ENCODE peak calls at places on chromosome 20, in five cellular contexts. One of them, this sample, is unnamed.

GRCh38 chr20:32737371-32738223 is 5.7 kb downstream of the COMMD7 start:
- DNase-seq in NCI-H1105: no peak
- DNase-seq in activated CD4-positive, alpha-beta T cell treated with anti-CD3 and anti-CD28 coated beads for 24 hours: no peak
- DNase-seq in T-helper 1 cell: no peak
- DNase-seq in Right ventricle myocardium superior: no peak
- DNase-seq in this sample: peak

GRCh38 chr20:44354979-44355502 is 458 bp upstream of the HNF4A start:
- DNase-seq in NCI-H1105: no peak
- DNase-seq in activated CD4-positive, alpha-beta T cell treated with anti-CD3 and anti-CD28 coated beads for 24 hours: no peak
- DNase-seq in T-helper 1 cell: no peak
- DNase-seq in Right ventricle myocardium superior: no peak
- DNase-seq in this sample: no peak

GRCh38 chr20:20710847-20711315 is 1.6 kb downstream of the RALGAPA2 start:
- DNase-seq in NCI-H1105: peak
- DNase-seq in activated CD4-positive, alpha-beta T cell treated with anti-CD3 and anti-CD28 coated beads for 24 hours: no peak
- DNase-seq in T-helper 1 cell: no peak
- DNase-seq in Right ventricle myocardium superior: no peak
- DNase-seq in this sample: peak

GRCh38 chr20:54716790-54717189 is 241.4 kb downstream of the DOK5 start:
- DNase-seq in NCI-H1105: no peak
- DNase-seq in activated CD4-positive, alpha-beta T cell treated with anti-CD3 and anti-CD28 coated beads for 24 hours: no peak
- DNase-seq in T-helper 1 cell: no peak
- DNase-seq in Right ventricle myocardium superior: no peak
- DNase-seq in this sample: no peak

GRCh38 chr20:6660441-6660840 is 107.0 kb upstream of the BMP2 start:
- DNase-seq in NCI-H1105: no peak
- DNase-seq in activated CD4-positive, alpha-beta T cell treated with anti-CD3 and anti-CD28 coated beads for 24 hours: no peak
- DNase-seq in T-helper 1 cell: no peak
- DNase-seq in Right ventricle myocardium superior: no peak
- DNase-seq in this sample: no peak

GRCh38 chr20:11912013-11912663 is 5.6 kb upstream of the BTBD3 start:
- DNase-seq in NCI-H1105: no peak
- DNase-seq in activated CD4-positive, alpha-beta T cell treated with anti-CD3 and anti-CD28 coated beads for 24 hours: no peak
- DNase-seq in T-helper 1 cell: no peak
- DNase-seq in Right ventricle myocardium superior: no peak
- DNase-seq in this sample: peak

GRCh38 chr20:42714298-42715141 is 475.2 kb downstream of the PTPRT start:
- DNase-seq in NCI-H1105: peak
- DNase-seq in activated CD4-positive, alpha-beta T cell treated with anti-CD3 and anti-CD28 coated beads for 24 hours: no peak
- DNase-seq in T-helper 1 cell: no peak
- DNase-seq in Right ventricle myocardium superior: no peak
- DNase-seq in this sample: no peak

GRCh38 chr20:64253000-64253383 is 2.6 kb upstream of the PCMTD2 start:
- DNase-seq in NCI-H1105: no peak
- DNase-seq in activated CD4-positive, alpha-beta T cell treated with anti-CD3 and anti-CD28 coated beads for 24 hours: no peak
- DNase-seq in T-helper 1 cell: no peak
- DNase-seq in Right ventricle myocardium superior: no peak
- DNase-seq in this sample: no peak

GRCh38 chr20:10578607-10579006 is 95.2 kb downstream of the JAG1 start:
- DNase-seq in NCI-H1105: no peak
- DNase-seq in activated CD4-positive, alpha-beta T cell treated with anti-CD3 and anti-CD28 coated beads for 24 hours: no peak
- DNase-seq in T-helper 1 cell: no peak
- DNase-seq in Right ventricle myocardium superior: no peak
- DNase-seq in this sample: peak

GRCh38 chr20:58224974-58225373 is 3.5 kb downstream of the ANKRD60 start:
- DNase-seq in NCI-H1105: no peak
- DNase-seq in activated CD4-positive, alpha-beta T cell treated with anti-CD3 and anti-CD28 coated beads for 24 hours: no peak
- DNase-seq in T-helper 1 cell: no peak
- DNase-seq in Right ventricle myocardium superior: no peak
- DNase-seq in this sample: no peak

GRCh38 chr20:4040283-4041179 is 25.2 kb upstream of the RNF24 start:
- DNase-seq in NCI-H1105: no peak
- DNase-seq in activated CD4-positive, alpha-beta T cell treated with anti-CD3 and anti-CD28 coated beads for 24 hours: no peak
- DNase-seq in T-helper 1 cell: no peak
- DNase-seq in Right ventricle myocardium superior: no peak
- DNase-seq in this sample: no peak

GRCh38 chr20:8062781-8063180 is 43.2 kb upstream of the TMX4 start:
- DNase-seq in NCI-H1105: no peak
- DNase-seq in activated CD4-positive, alpha-beta T cell treated with anti-CD3 and anti-CD28 coated beads for 24 hours: no peak
- DNase-seq in T-helper 1 cell: no peak
- DNase-seq in Right ventricle myocardium superior: no peak
- DNase-seq in this sample: no peak

GRCh38 chr20:31840906-31841816 is 4.2 kb downstream of the FOXS1 start:
- DNase-seq in NCI-H1105: no peak
- DNase-seq in activated CD4-positive, alpha-beta T cell treated with anti-CD3 and anti-CD28 coated beads for 24 hours: no peak
- DNase-seq in T-helper 1 cell: no peak
- DNase-seq in Right ventricle myocardium superior: no peak
- DNase-seq in this sample: no peak

GRCh38 chr20:62143118-62143975 is at the start of the genes PSMA7 and SS18L1:
- DNase-seq in NCI-H1105: peak
- DNase-seq in activated CD4-positive, alpha-beta T cell treated with anti-CD3 and anti-CD28 coated beads for 24 hours: peak
- DNase-seq in T-helper 1 cell: peak
- DNase-seq in Right ventricle myocardium superior: peak
- DNase-seq in this sample: peak

GRCh38 chr20:32004963-32005362 is 5.3 kb upstream of the CCM2L start:
- DNase-seq in NCI-H1105: no peak
- DNase-seq in activated CD4-positive, alpha-beta T cell treated with anti-CD3 and anti-CD28 coated beads for 24 hours: no peak
- DNase-seq in T-helper 1 cell: no peak
- DNase-seq in Right ventricle myocardium superior: no peak
- DNase-seq in this sample: no peak

GRCh38 chr20:2558581-2559301 is 22.4 kb downstream of the TMC2 start:
- DNase-seq in NCI-H1105: no peak
- DNase-seq in activated CD4-positive, alpha-beta T cell treated with anti-CD3 and anti-CD28 coated beads for 24 hours: no peak
- DNase-seq in T-helper 1 cell: no peak
- DNase-seq in Right ventricle myocardium superior: no peak
- DNase-seq in this sample: no peak

GRCh38 chr20:15610700-15611277 is 962.5 kb downstream of the KIF16B start:
- DNase-seq in NCI-H1105: no peak
- DNase-seq in activated CD4-positive, alpha-beta T cell treated with anti-CD3 and anti-CD28 coated beads for 24 hours: no peak
- DNase-seq in T-helper 1 cell: no peak
- DNase-seq in Right ventricle myocardium superior: no peak
- DNase-seq in this sample: no peak

GRCh38 chr20:61959301-61959700 is 106.4 kb downstream of the TAF4 start:
- DNase-seq in NCI-H1105: no peak
- DNase-seq in activated CD4-positive, alpha-beta T cell treated with anti-CD3 and anti-CD28 coated beads for 24 hours: no peak
- DNase-seq in T-helper 1 cell: no peak
- DNase-seq in Right ventricle myocardium superior: peak
- DNase-seq in this sample: no peak